ENCODE peak calls at places on chromosomes 3 and 15, in four cellular contexts. Q, G, N and L are unnamed samples.

GRCh38 chr15:27808182-27808581 is 290.9 kb downstream of the OCA2 start:
- DNase-seq in N (no peak), Q (no peak), G (no peak), L (no peak)

GRCh38 chr3:8443829-8444791 is 57.5 kb upstream of the LMCD1 start:
- DNase-seq in G (peak; percentile 89), N (peak; percentile 70), Q (peak; percentile 87), L (no peak)

GRCh38 chr3:26637698-26638097 is 15.1 kb downstream of the LRRC3B start:
- DNase-seq in Q (no peak), N (no peak), G (no peak), L (no peak)

GRCh38 chr15:71891026-71891425 is 80.7 kb downstream of the NR2E3 start:
- DNase-seq in G (no peak), N (no peak), Q (no peak), L (no peak)

GRCh38 chr15:25176991-25177954 is 222.5 kb downstream of the SNRPN start:
- DNase-seq in G (no peak), N (no peak), Q (peak; percentile 1), L (no peak)

GRCh38 chr3:79109758-79110157 is 658.0 kb downstream of the ROBO1 start:
- DNase-seq in N (no peak), Q (no peak), G (no peak), L (no peak)

GRCh38 chr3:43584043-43584826 is 37.6 kb downstream of the ANO10 start:
- DNase-seq in G (no peak), Q (no peak), N (no peak), L (peak; percentile 23)

GRCh38 chr15:55348281-55348778 is 29.3 kb downstream of the PIGB start:
- DNase-seq in Q (no peak), N (no peak), G (no peak), L (no peak)

GRCh38 chr3:146187334-146187950 is 26.5 kb upstream of the PLOD2 start:
- DNase-seq in N (peak; percentile 11), G (no peak), Q (no peak), L (no peak)

GRCh38 chr15:101153801-101154656 is 97.8 kb downstream of the CHSY1 start:
- DNase-seq in N (no peak), G (no peak), Q (no peak), L (no peak)

GRCh38 chr15:90596943-90597342 is 67.2 kb downstream of the CRTC3 start:
- DNase-seq in G (no peak), N (no peak), Q (no peak), L (no peak)

GRCh38 chr3:65042675-65043074 is 354.9 kb upstream of the ADAMTS9 start:
- DNase-seq in Q (no peak), G (no peak), N (no peak), L (no peak)

GRCh38 chr3:57006949-57007419 is 53.5 kb upstream of the SPATA12 start:
- DNase-seq in G (peak; percentile 90), N (no peak), Q (peak; percentile 54), L (no peak)

GRCh38 chr3:25381083-25381482 is 47.0 kb upstream of the RARB start:
- DNase-seq in Q (no peak), N (no peak), G (no peak), L (no peak)

GRCh38 chr3:158700559-158700958 is 28.1 kb upstream of the LXN start:
- DNase-seq in N (no peak), G (no peak), Q (peak; percentile 62), L (no peak)

GRCh38 chr3:196868297-196868661 is 559 bp downstream of the SENP5 start:
- DNase-seq in N (peak; percentile 11), Q (peak; percentile 16), G (no peak), L (no peak)

GRCh38 chr15:62495670-62496328 is 330.7 kb upstream of the C2CD4B start:
- DNase-seq in N (no peak), G (peak; percentile 79), Q (peak; percentile 55), L (no peak)

GRCh38 chr3:194749631-194750271 is 64.1 kb downstream of the FAM43A start:
- DNase-seq in G (no peak), N (no peak), Q (no peak), L (no peak)

GRCh38 chr3:159239054-159239453 is 437.2 kb downstream of the MFSD1 start:
- DNase-seq in N (no peak), G (no peak), Q (no peak), L (no peak)

GRCh38 chr3:20043398-20043797 is 3.2 kb downstream of the KAT2B start:
- DNase-seq in Q (peak; percentile 82), N (no peak), G (no peak), L (peak; percentile 42)

GRCh38 chr15:90902656-90902995 is 476 bp upstream of the MAN2A2 start:
- DNase-seq in Q (no peak), N (peak; percentile 20), G (no peak), L (no peak)

GRCh38 chr3:149216195-149216869 is 5.3 kb downstream of the CP start:
- DNase-seq in G (no peak), Q (no peak), N (no peak), L (no peak)

GRCh38 chr15:49675051-49675450 is 54.2 kb downstream of the DTWD1 start:
- DNase-seq in N (no peak), Q (no peak), G (no peak), L (no peak)

GRCh38 chr15:95669146-95669922 is 661.2 kb upstream of the NR2F2 start:
- DNase-seq in G (no peak), Q (no peak), N (no peak), L (no peak)

GRCh38 chr15:48177383-48177874 is 666 bp downstream of the MYEF2 start:
- DNase-seq in Q (peak; percentile 20), G (no peak), N (no peak), L (peak; percentile 2)

GRCh38 chr3:39378092-39378491 is 5.1 kb upstream of the SLC25A38 start:
- DNase-seq in Q (peak; percentile 51), G (peak; percentile 47), N (peak; percentile 14), L (peak; percentile 68)

GRCh38 chr15:73885954-73886700 is 12.8 kb downstream of the TBC1D21 start:
- DNase-seq in Q (no peak), G (no peak), N (no peak), L (no peak)

GRCh38 chr3:70857926-70858325 is 545.5 kb upstream of the MDFIC2 start:
- DNase-seq in G (no peak), Q (no peak), N (no peak), L (no peak)

GRCh38 chr3:28316226-28316625 is 32.3 kb upstream of the ZCWPW2 start:
- DNase-seq in Q (no peak), G (no peak), N (no peak), L (no peak)

GRCh38 chr15:79023918-79024317 is 66.7 kb downstream of the RASGRF1 start:
- DNase-seq in G (no peak), N (no peak), Q (no peak), L (no peak)

GRCh38 chr3:79167651-79168416 is 600.0 kb downstream of the ROBO1 start:
- DNase-seq in G (no peak), N (no peak), Q (no peak), L (no peak)

GRCh38 chr3:13841141-13841540 is 38.7 kb downstream of the WNT7A start:
- DNase-seq in G (no peak), Q (no peak), N (no peak), L (no peak)

GRCh38 chr15:35090104-35090807 is 5.2 kb upstream of the NANOGP8 start:
- DNase-seq in G (no peak), Q (no peak), N (no peak), L (no peak)

DNA sequence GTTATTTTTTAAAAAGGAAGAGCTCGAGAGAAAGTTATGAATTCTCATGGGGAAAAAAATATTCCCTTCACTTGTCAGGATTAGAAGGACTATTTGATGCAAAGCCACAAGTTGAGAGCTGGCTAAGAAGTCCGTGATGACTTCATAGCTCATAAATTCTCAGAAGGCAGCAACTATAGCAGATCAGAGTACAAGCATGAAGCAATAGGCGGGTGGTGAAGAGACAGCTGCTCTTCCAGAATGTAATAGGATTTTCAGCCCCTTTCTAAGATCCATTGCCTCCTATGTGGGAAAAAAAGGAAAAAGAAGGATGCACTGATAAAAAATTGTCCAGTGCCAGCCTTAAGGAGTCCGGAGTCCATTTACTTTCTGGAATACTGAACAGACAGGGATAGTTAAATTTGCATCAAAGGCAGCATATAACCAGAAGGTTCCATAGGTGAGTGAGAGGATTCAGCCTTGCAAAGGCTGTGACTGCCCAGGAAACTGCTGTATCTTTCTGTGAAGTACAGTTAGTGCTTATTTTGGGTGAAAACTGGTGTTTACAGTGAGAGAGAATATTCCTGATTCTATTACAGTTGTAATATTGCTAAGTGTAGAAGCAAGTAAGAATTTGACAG is 929.5 kb upstream of the ALCAM start:
- DNase-seq in N (no peak), Q (no peak), G (peak; percentile 17), L (no peak)
- H3K4me3 ChIP-seq in N (no peak overlapping the region), Q (no peak overlapping the region), G (no peak overlapping the region), L (no peak overlapping the region)

GRCh38 chr3:58151637-58152036 is 59.1 kb downstream of the DNASE1L3 start:
- DNase-seq in N (no peak), G (no peak), Q (peak; percentile 65), L (no peak)
- H3K36me3 ChIP-seq in N (peaks cover 35% of the 10 kb centered on the region), G (peaks cover 75% of the 10 kb centered on the region), Q (no peaks in the 10 kb centered on the region), L (peaks cover 18% of the 10 kb centered on the region)

GRCh38 chr3:183590442-183590841 is 34.9 kb upstream of the KLHL6 start:
- DNase-seq in Q (no peak), N (no peak), G (no peak), L (no peak)
- H3K27ac ChIP-seq in Q (no peak overlapping the region), N (no peak overlapping the region), G (no peak overlapping the region), L (no peak overlapping the region)

GRCh38 chr3:105907790-105908189 is 39.0 kb upstream of the CBLB start:
- DNase-seq in G (no peak), Q (no peak), N (no peak), L (peak; percentile 10)
- H3K4me3 ChIP-seq in G (no peak overlapping the region), Q (no peak overlapping the region), N (no peak overlapping the region), L (no peak overlapping the region)

GRCh38 chr3:76566211-76566534 is 473.7 kb upstream of the ROBO2 start:
- DNase-seq in Q (no peak), N (no peak), G (no peak), L (no peak)
- H3K36me3 ChIP-seq in Q (no peaks in the 10 kb centered on the region), N (no peaks in the 10 kb centered on the region), G (no peaks in the 10 kb centered on the region), L (no peaks in the 10 kb centered on the region)

DNA sequence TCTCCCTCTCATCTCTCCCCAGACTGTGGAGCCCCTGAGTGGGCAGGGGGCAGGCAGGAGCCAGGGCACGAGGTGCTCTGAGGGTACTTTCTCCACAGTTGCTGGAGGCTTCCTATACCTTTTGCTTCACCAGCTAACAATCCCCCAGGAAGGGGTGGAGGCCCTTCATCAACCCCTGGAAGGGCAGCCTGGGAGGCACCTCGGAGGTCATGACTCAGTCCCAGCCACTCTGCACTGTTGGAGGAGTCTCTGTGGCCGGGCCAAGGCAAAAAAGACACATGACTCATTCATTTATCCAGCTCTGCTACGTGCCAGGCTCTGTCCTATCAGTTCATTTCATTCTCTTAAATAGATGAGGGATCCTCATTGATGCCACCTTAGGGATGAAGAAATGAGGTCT is 15.6 kb upstream of the KY start:
- DNase-seq in G (no peak), N (no peak), Q (peak; percentile 81), L (no peak)
- H3K27ac ChIP-seq in G (no peak overlapping the region), N (no peak overlapping the region), Q (no peak overlapping the region), L (no peak overlapping the region)

DNA sequence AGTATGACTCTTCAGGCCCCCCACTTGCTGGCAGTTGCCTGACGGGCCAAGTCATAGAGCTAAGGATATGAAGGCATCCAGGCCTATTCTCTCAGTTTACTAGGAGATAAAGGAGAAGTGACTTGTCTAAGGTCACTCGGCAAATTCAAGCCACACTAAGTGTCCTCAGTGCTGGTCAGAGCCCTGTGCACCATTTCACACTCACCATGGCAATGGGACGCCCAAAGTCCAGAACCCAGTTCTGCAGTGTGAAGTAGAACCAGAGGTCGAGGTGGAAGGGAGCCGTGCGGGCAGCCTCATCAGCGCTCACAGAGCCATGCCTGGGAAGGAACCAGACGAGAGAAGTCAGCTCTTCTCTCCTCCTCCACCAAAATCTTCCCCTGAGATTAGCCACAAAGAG is 11.2 kb downstream of the CLN6 start:
- DNase-seq in N (no peak), Q (no peak), G (no peak), L (no peak)
- H3K4me3 ChIP-seq in N (no peak overlapping the region), Q (no peak overlapping the region), G (no peak overlapping the region), L (no peak overlapping the region)